ENCODE peak calls at places on chromosomes 3 and 15, in nine cellular contexts. W is brain microvascular endothelial cell; J is astrocyte of the spinal cord; Q is body of pancreas; D is stimulated activated naive B cell treated with anti-CD40 and anti-IgM and Interleukin-4, amounts not matched to agents 10 μg/mL and 1 μg/mL and 100 μg/mL, for 72 hours; M is stimulated activated naive CD8-positive, alpha-beta T cell treated with anti-CD3 and anti-CD28 coated beads, Interleukin-15, Interleukin-2, amounts not matched to agents 100 U/mL and 50 U/mL, for 24 hours; R is left ventricle myocardium superior; I is B cell; F is Daoy. V is an unnamed sample.
A peak's percentile ranks its signal among the peaks of the same experiment; 100 is the strongest.

GRCh38 chr15:99453646-99454045 is 112.1 kb upstream of the MEF2A start:
- DNase-seq in F (no peak), I (no peak), M (no peak), D (no peak), J (no peak), Q (no peak), R (no peak), W (no peak), V (no peak)

GRCh38 chr3:13588221-13588701 is 39.3 kb downstream of the FBLN2 start:
- DNase-seq in F (no peak), D (no peak), I (no peak), M (no peak), W (peak; percentile 28), R (no peak), Q (no peak), J (no peak), V (no peak)

GRCh38 chr3:54278960-54279359 is 156.6 kb downstream of the CACNA2D3 start:
- DNase-seq in M (no peak), Q (no peak), J (no peak), R (no peak), F (peak; percentile 19), I (no peak), D (no peak), W (no peak), V (no peak)

GRCh38 chr3:71069797-71070196 is 513.7 kb downstream of the FOXP1 start:
- DNase-seq in W (peak; percentile 53), I (peak; percentile 75), Q (peak; percentile 54), F (peak; percentile 57), M (peak; percentile 77), R (peak; percentile 68), J (no peak), D (peak; percentile 42), V (peak; percentile 76)

GRCh38 chr3:171873561-171873960 is 30.4 kb downstream of the TMEM212 start:
- DNase-seq in M (no peak), W (peak; percentile 54), D (no peak), Q (no peak), J (peak; percentile 54), I (no peak), R (no peak), F (peak; percentile 61), V (no peak)

GRCh38 chr15:71465109-71465508 is 345.2 kb upstream of the NR2E3 start:
- DNase-seq in I (no peak), R (no peak), D (no peak), J (no peak), F (no peak), M (no peak), W (no peak), Q (no peak), V (no peak)

GRCh38 chr3:23493846-23494245 is 290.7 kb downstream of the UBE2E2 start:
- DNase-seq in Q (no peak), R (no peak), M (no peak), F (no peak), I (no peak), D (no peak), W (no peak), J (no peak), V (no peak)

GRCh38 chr3:115154611-115155010 is 7.5 kb upstream of the ZBTB20 start:
- DNase-seq in F (no peak), R (no peak), W (no peak), M (no peak), I (no peak), J (no peak), D (no peak), Q (no peak), V (no peak)

GRCh38 chr3:15976524-15976923 is 178.7 kb upstream of the ANKRD28 start:
- DNase-seq in W (no peak), Q (no peak), J (no peak), I (no peak), D (no peak), F (no peak), R (no peak), M (no peak), V (no peak)

GRCh38 chr3:177060492-177060891 is 136.8 kb downstream of the TBL1XR1 start:
- DNase-seq in M (no peak), F (no peak), W (no peak), J (no peak), D (no peak), I (no peak), R (no peak), Q (no peak), V (peak; percentile 80)

GRCh38 chr3:180180795-180181194 is 144.1 kb upstream of the PEX5L start:
- DNase-seq in I (no peak), R (no peak), J (peak; percentile 9), W (no peak), D (no peak), Q (no peak), F (no peak), M (no peak), V (no peak)

GRCh38 chr3:135117977-135118376 is 322.9 kb downstream of the EPHB1 start:
- DNase-seq in M (no peak), W (no peak), F (no peak), R (no peak), I (no peak), Q (no peak), J (no peak), D (no peak), V (no peak)

GRCh38 chr3:158313344-158313927 is 203.5 kb downstream of the RSRC1 start:
- DNase-seq in D (no peak), I (peak; percentile 6), W (peak; percentile 27), F (peak; percentile 26), R (no peak), Q (no peak), J (peak; percentile 43), M (no peak), V (peak; percentile 52)

GRCh38 chr3:42710323-42711021 is 7.9 kb upstream of the HHATL start:
- DNase-seq in F (no peak), W (no peak), M (no peak), R (no peak), Q (no peak), J (no peak), I (no peak), D (no peak), V (no peak)

GRCh38 chr15:99106417-99107220 is 1.7 kb downstream of the SYNM start:
- DNase-seq in I (no peak), W (peak; percentile 44), M (no peak), R (peak; percentile 74), F (no peak), Q (peak; percentile 74), J (peak; percentile 56), D (no peak), V (no peak)

GRCh38 chr3:195023576-195023975 is 247.4 kb downstream of the XXYLT1 start:
- DNase-seq in R (no peak), Q (no peak), W (no peak), D (no peak), I (no peak), J (no peak), F (no peak), M (no peak), V (no peak)

V was measured in OCI-LY7.